ENCODE peak calls at places on chromosome 7, in seven cellular contexts. One of them, this sample, is unnamed.

GRCh38 chr7:151014950-151015349 is 9.3 kb downstream of the ATG9B start:
- DNase-seq in substantia nigra: no peak
- DNase-seq in NCI-H446 treated with DMSO at 0.1 percent for 48 hours: no peak
- DNase-seq in dermis blood vessel endothelial cell: no peak
- DNase-seq in ACHN: no peak
- DNase-seq in GM13977: no peak
- DNase-seq in CD8-positive, alpha-beta T cell: no peak
- DNase-seq in this sample: no peak

GRCh38 chr7:90931996-90932912 is 332.0 kb upstream of the FZD1 start:
- DNase-seq in substantia nigra: no peak
- DNase-seq in NCI-H446 treated with DMSO at 0.1 percent for 48 hours: peak
- DNase-seq in dermis blood vessel endothelial cell: no peak
- DNase-seq in ACHN: no peak
- DNase-seq in GM13977: peak
- DNase-seq in CD8-positive, alpha-beta T cell: no peak
- DNase-seq in this sample: no peak

GRCh38 chr7:150992833-150993302 is 2.1 kb downstream of the NOS3 start:
- DNase-seq in substantia nigra: no peak
- DNase-seq in NCI-H446 treated with DMSO at 0.1 percent for 48 hours: no peak
- DNase-seq in dermis blood vessel endothelial cell: peak
- DNase-seq in ACHN: peak
- DNase-seq in GM13977: peak
- DNase-seq in CD8-positive, alpha-beta T cell: no peak
- DNase-seq in this sample: peak

GRCh38 chr7:133364959-133365680 is 112.2 kb downstream of the EXOC4 start:
- DNase-seq in substantia nigra: no peak
- DNase-seq in NCI-H446 treated with DMSO at 0.1 percent for 48 hours: no peak
- DNase-seq in dermis blood vessel endothelial cell: peak
- DNase-seq in ACHN: no peak
- DNase-seq in GM13977: no peak
- DNase-seq in CD8-positive, alpha-beta T cell: no peak
- DNase-seq in this sample: peak

GRCh38 chr7:126803060-126803665 is 449.6 kb downstream of the GRM8 start:
- DNase-seq in substantia nigra: no peak
- DNase-seq in NCI-H446 treated with DMSO at 0.1 percent for 48 hours: no peak
- DNase-seq in dermis blood vessel endothelial cell: peak
- DNase-seq in ACHN: peak
- DNase-seq in GM13977: peak
- DNase-seq in CD8-positive, alpha-beta T cell: peak
- DNase-seq in this sample: peak

GRCh38 chr7:135901585-135902540 is 75.3 kb downstream of the MTPN start:
- DNase-seq in substantia nigra: no peak
- DNase-seq in NCI-H446 treated with DMSO at 0.1 percent for 48 hours: no peak
- DNase-seq in dermis blood vessel endothelial cell: no peak
- DNase-seq in ACHN: no peak
- DNase-seq in GM13977: no peak
- DNase-seq in CD8-positive, alpha-beta T cell: no peak
- DNase-seq in this sample: no peak

GRCh38 chr7:131293018-131293417 is 34.7 kb upstream of the MKLN1 start:
- DNase-seq in substantia nigra: no peak
- DNase-seq in NCI-H446 treated with DMSO at 0.1 percent for 48 hours: no peak
- DNase-seq in dermis blood vessel endothelial cell: no peak
- DNase-seq in ACHN: no peak
- DNase-seq in GM13977: no peak
- DNase-seq in CD8-positive, alpha-beta T cell: no peak
- DNase-seq in this sample: no peak

GRCh38 chr7:116461500-116461899 is 38.0 kb upstream of the CAV2 start:
- DNase-seq in substantia nigra: no peak
- DNase-seq in NCI-H446 treated with DMSO at 0.1 percent for 48 hours: no peak
- DNase-seq in dermis blood vessel endothelial cell: no peak
- DNase-seq in ACHN: peak
- DNase-seq in GM13977: no peak
- DNase-seq in CD8-positive, alpha-beta T cell: no peak
- DNase-seq in this sample: peak

GRCh38 chr7:91164948-91165845 is 99.0 kb upstream of the FZD1 start:
- DNase-seq in substantia nigra: no peak
- DNase-seq in NCI-H446 treated with DMSO at 0.1 percent for 48 hours: no peak
- DNase-seq in dermis blood vessel endothelial cell: no peak
- DNase-seq in ACHN: peak
- DNase-seq in GM13977: peak
- DNase-seq in CD8-positive, alpha-beta T cell: no peak
- DNase-seq in this sample: no peak

GRCh38 chr7:39709768-39710291 is 86.5 kb downstream of the RALA start:
- DNase-seq in substantia nigra: no peak
- DNase-seq in NCI-H446 treated with DMSO at 0.1 percent for 48 hours: no peak
- DNase-seq in dermis blood vessel endothelial cell: peak
- DNase-seq in ACHN: no peak
- DNase-seq in GM13977: peak
- DNase-seq in CD8-positive, alpha-beta T cell: no peak
- DNase-seq in this sample: peak

GRCh38 chr7:114084381-114085312 is 165.8 kb upstream of the PPP1R3A start:
- DNase-seq in substantia nigra: no peak
- DNase-seq in NCI-H446 treated with DMSO at 0.1 percent for 48 hours: peak
- DNase-seq in dermis blood vessel endothelial cell: peak
- DNase-seq in ACHN: peak
- DNase-seq in GM13977: no peak
- DNase-seq in CD8-positive, alpha-beta T cell: no peak
- DNase-seq in this sample: peak

GRCh38 chr7:47806701-47807103 is 141.6 kb downstream of the PKD1L1 start:
- DNase-seq in substantia nigra: no peak
- DNase-seq in NCI-H446 treated with DMSO at 0.1 percent for 48 hours: no peak
- DNase-seq in dermis blood vessel endothelial cell: peak
- DNase-seq in ACHN: no peak
- DNase-seq in GM13977: no peak
- DNase-seq in CD8-positive, alpha-beta T cell: no peak
- DNase-seq in this sample: no peak

GRCh38 chr7:100894860-100895700 is 608 bp downstream of the ACHE start:
- DNase-seq in substantia nigra: peak
- DNase-seq in NCI-H446 treated with DMSO at 0.1 percent for 48 hours: no peak
- DNase-seq in dermis blood vessel endothelial cell: peak
- DNase-seq in ACHN: peak
- DNase-seq in GM13977: peak
- DNase-seq in CD8-positive, alpha-beta T cell: peak
- DNase-seq in this sample: peak

GRCh38 chr7:114715907-114716306 is 206.0 kb upstream of the MDFIC start:
- DNase-seq in substantia nigra: no peak
- DNase-seq in NCI-H446 treated with DMSO at 0.1 percent for 48 hours: no peak
- DNase-seq in dermis blood vessel endothelial cell: no peak
- DNase-seq in ACHN: no peak
- DNase-seq in GM13977: no peak
- DNase-seq in CD8-positive, alpha-beta T cell: no peak
- DNase-seq in this sample: no peak

GRCh38 chr7:116786791-116787443 is 75.5 kb upstream of the CAPZA2 start:
- DNase-seq in substantia nigra: no peak
- DNase-seq in NCI-H446 treated with DMSO at 0.1 percent for 48 hours: no peak
- DNase-seq in dermis blood vessel endothelial cell: peak
- DNase-seq in ACHN: peak
- DNase-seq in GM13977: peak
- DNase-seq in CD8-positive, alpha-beta T cell: no peak
- DNase-seq in this sample: peak

GRCh38 chr7:134548877-134549276 is at the start of gene AKR1B15:
- DNase-seq in substantia nigra: no peak
- DNase-seq in NCI-H446 treated with DMSO at 0.1 percent for 48 hours: no peak
- DNase-seq in dermis blood vessel endothelial cell: no peak
- DNase-seq in ACHN: peak
- DNase-seq in GM13977: peak
- DNase-seq in CD8-positive, alpha-beta T cell: no peak
- DNase-seq in this sample: no peak

GRCh38 chr7:27300401-27300800 is 57.8 kb downstream of the EVX1 start:
- DNase-seq in substantia nigra: no peak
- DNase-seq in NCI-H446 treated with DMSO at 0.1 percent for 48 hours: no peak
- DNase-seq in dermis blood vessel endothelial cell: peak
- DNase-seq in ACHN: no peak
- DNase-seq in GM13977: no peak
- DNase-seq in CD8-positive, alpha-beta T cell: no peak
- DNase-seq in this sample: no peak

GRCh38 chr7:77887567-77887966 is 89.0 kb downstream of the PHTF2 start:
- DNase-seq in substantia nigra: no peak
- DNase-seq in NCI-H446 treated with DMSO at 0.1 percent for 48 hours: no peak
- DNase-seq in dermis blood vessel endothelial cell: peak
- DNase-seq in ACHN: peak
- DNase-seq in GM13977: no peak
- DNase-seq in CD8-positive, alpha-beta T cell: no peak
- DNase-seq in this sample: no peak

GRCh38 chr7:499853-500485 is 19.7 kb downstream of the PDGFA start:
- DNase-seq in substantia nigra: no peak
- DNase-seq in NCI-H446 treated with DMSO at 0.1 percent for 48 hours: no peak
- DNase-seq in dermis blood vessel endothelial cell: no peak
- DNase-seq in ACHN: no peak
- DNase-seq in GM13977: no peak
- DNase-seq in CD8-positive, alpha-beta T cell: no peak
- DNase-seq in this sample: no peak

GRCh38 chr7:69042138-69042537 is 556.1 kb upstream of the AUTS2 start:
- DNase-seq in substantia nigra: no peak
- DNase-seq in NCI-H446 treated with DMSO at 0.1 percent for 48 hours: no peak
- DNase-seq in dermis blood vessel endothelial cell: no peak
- DNase-seq in ACHN: no peak
- DNase-seq in GM13977: no peak
- DNase-seq in CD8-positive, alpha-beta T cell: no peak
- DNase-seq in this sample: no peak

GRCh38 chr7:129103561-129104324 is 40.8 kb upstream of the TSPAN33 start:
- DNase-seq in substantia nigra: no peak
- DNase-seq in NCI-H446 treated with DMSO at 0.1 percent for 48 hours: no peak
- DNase-seq in dermis blood vessel endothelial cell: no peak
- DNase-seq in ACHN: peak
- DNase-seq in GM13977: no peak
- DNase-seq in CD8-positive, alpha-beta T cell: no peak
- DNase-seq in this sample: no peak

GRCh38 chr7:40746841-40747556 is 612.2 kb downstream of the SUGCT start:
- DNase-seq in substantia nigra: no peak
- DNase-seq in NCI-H446 treated with DMSO at 0.1 percent for 48 hours: no peak
- DNase-seq in dermis blood vessel endothelial cell: no peak
- DNase-seq in ACHN: no peak
- DNase-seq in GM13977: no peak
- DNase-seq in CD8-positive, alpha-beta T cell: no peak
- DNase-seq in this sample: no peak

GRCh38 chr7:19249281-19249680 is 104.1 kb upstream of the FERD3L start:
- DNase-seq in substantia nigra: no peak
- DNase-seq in NCI-H446 treated with DMSO at 0.1 percent for 48 hours: no peak
- DNase-seq in dermis blood vessel endothelial cell: no peak
- DNase-seq in ACHN: no peak
- DNase-seq in GM13977: no peak
- DNase-seq in CD8-positive, alpha-beta T cell: no peak
- DNase-seq in this sample: no peak

GRCh38 chr7:26658080-26658697 is 206.2 kb downstream of the SKAP2 start:
- DNase-seq in substantia nigra: no peak
- DNase-seq in NCI-H446 treated with DMSO at 0.1 percent for 48 hours: peak
- DNase-seq in dermis blood vessel endothelial cell: no peak
- DNase-seq in ACHN: no peak
- DNase-seq in GM13977: no peak
- DNase-seq in CD8-positive, alpha-beta T cell: no peak
- DNase-seq in this sample: no peak

GRCh38 chr7:85602196-85602595 is 415.3 kb upstream of the SEMA3D start:
- DNase-seq in substantia nigra: no peak
- DNase-seq in NCI-H446 treated with DMSO at 0.1 percent for 48 hours: peak
- DNase-seq in dermis blood vessel endothelial cell: peak
- DNase-seq in ACHN: no peak
- DNase-seq in GM13977: no peak
- DNase-seq in CD8-positive, alpha-beta T cell: no peak
- DNase-seq in this sample: no peak

GRCh38 chr7:158374586-158374985 is 213.0 kb downstream of the PTPRN2 start:
- DNase-seq in substantia nigra: no peak
- DNase-seq in NCI-H446 treated with DMSO at 0.1 percent for 48 hours: no peak
- DNase-seq in dermis blood vessel endothelial cell: no peak
- DNase-seq in ACHN: no peak
- DNase-seq in GM13977: no peak
- DNase-seq in CD8-positive, alpha-beta T cell: no peak
- DNase-seq in this sample: no peak

GRCh38 chr7:149778696-149779501 is 5.5 kb upstream of the ZNF467 start:
- DNase-seq in substantia nigra: no peak
- DNase-seq in NCI-H446 treated with DMSO at 0.1 percent for 48 hours: no peak
- DNase-seq in dermis blood vessel endothelial cell: no peak
- DNase-seq in ACHN: no peak
- DNase-seq in GM13977: no peak
- DNase-seq in CD8-positive, alpha-beta T cell: no peak
- DNase-seq in this sample: no peak

GRCh38 chr7:38186593-38187314 is 8.7 kb downstream of the STARD3NL start:
- DNase-seq in substantia nigra: no peak
- DNase-seq in NCI-H446 treated with DMSO at 0.1 percent for 48 hours: peak
- DNase-seq in dermis blood vessel endothelial cell: no peak
- DNase-seq in ACHN: peak
- DNase-seq in GM13977: no peak
- DNase-seq in CD8-positive, alpha-beta T cell: no peak
- DNase-seq in this sample: peak

GRCh38 chr7:102287465-102288146 is 938 bp downstream of the SH2B2 start:
- DNase-seq in substantia nigra: peak
- DNase-seq in NCI-H446 treated with DMSO at 0.1 percent for 48 hours: no peak
- DNase-seq in dermis blood vessel endothelial cell: peak
- DNase-seq in ACHN: peak
- DNase-seq in GM13977: no peak
- DNase-seq in CD8-positive, alpha-beta T cell: no peak
- DNase-seq in this sample: peak

GRCh38 chr7:265192-265997 is 24.6 kb upstream of the FOXL3 start:
- DNase-seq in substantia nigra: no peak
- DNase-seq in NCI-H446 treated with DMSO at 0.1 percent for 48 hours: no peak
- DNase-seq in dermis blood vessel endothelial cell: no peak
- DNase-seq in ACHN: no peak
- DNase-seq in GM13977: no peak
- DNase-seq in CD8-positive, alpha-beta T cell: no peak
- DNase-seq in this sample: no peak

GRCh38 chr7:140238778-140239652 is 62.2 kb upstream of the KDM7A start:
- DNase-seq in substantia nigra: no peak
- DNase-seq in NCI-H446 treated with DMSO at 0.1 percent for 48 hours: peak
- DNase-seq in dermis blood vessel endothelial cell: no peak
- DNase-seq in ACHN: no peak
- DNase-seq in GM13977: no peak
- DNase-seq in CD8-positive, alpha-beta T cell: no peak
- DNase-seq in this sample: no peak

GRCh38 chr7:889391-889790 is 13.0 kb downstream of the GET4 start:
- DNase-seq in substantia nigra: no peak
- DNase-seq in NCI-H446 treated with DMSO at 0.1 percent for 48 hours: no peak
- DNase-seq in dermis blood vessel endothelial cell: no peak
- DNase-seq in ACHN: no peak
- DNase-seq in GM13977: no peak
- DNase-seq in CD8-positive, alpha-beta T cell: no peak
- DNase-seq in this sample: no peak

GRCh38 chr7:6654113-6654841 is 17.2 kb downstream of the ZNF316 start:
- DNase-seq in substantia nigra: no peak
- DNase-seq in NCI-H446 treated with DMSO at 0.1 percent for 48 hours: no peak
- DNase-seq in dermis blood vessel endothelial cell: no peak
- DNase-seq in ACHN: no peak
- DNase-seq in GM13977: no peak
- DNase-seq in CD8-positive, alpha-beta T cell: no peak
- DNase-seq in this sample: no peak

GRCh38 chr7:5450549-5451327 is 27.1 kb upstream of the TNRC18 start:
- DNase-seq in substantia nigra: peak
- DNase-seq in NCI-H446 treated with DMSO at 0.1 percent for 48 hours: no peak
- DNase-seq in dermis blood vessel endothelial cell: peak
- DNase-seq in ACHN: peak
- DNase-seq in GM13977: peak
- DNase-seq in CD8-positive, alpha-beta T cell: peak
- DNase-seq in this sample: peak

GRCh38 chr7:135757719-135758411 is 9.3 kb upstream of the FAM180A start:
- DNase-seq in substantia nigra: no peak
- DNase-seq in NCI-H446 treated with DMSO at 0.1 percent for 48 hours: peak
- DNase-seq in dermis blood vessel endothelial cell: peak
- DNase-seq in ACHN: no peak
- DNase-seq in GM13977: no peak
- DNase-seq in CD8-positive, alpha-beta T cell: no peak
- DNase-seq in this sample: peak

GRCh38 chr7:20407585-20408466 is 77.1 kb downstream of the ITGB8 start:
- DNase-seq in substantia nigra: no peak
- DNase-seq in NCI-H446 treated with DMSO at 0.1 percent for 48 hours: peak
- DNase-seq in dermis blood vessel endothelial cell: peak
- DNase-seq in ACHN: peak
- DNase-seq in GM13977: no peak
- DNase-seq in CD8-positive, alpha-beta T cell: no peak
- DNase-seq in this sample: peak

GRCh38 chr7:123849855-123850254 is 4.9 kb downstream of the HYAL4 start:
- DNase-seq in substantia nigra: no peak
- DNase-seq in NCI-H446 treated with DMSO at 0.1 percent for 48 hours: no peak
- DNase-seq in dermis blood vessel endothelial cell: no peak
- DNase-seq in ACHN: no peak
- DNase-seq in GM13977: no peak
- DNase-seq in CD8-positive, alpha-beta T cell: no peak
- DNase-seq in this sample: no peak

This sample was measured in A673.